ENCODE peak calls at places on chromosomes 16 and 17, in ten cellular contexts. X, S, O, N, R, Z, W, J, P and B are unnamed samples.

GRCh38 chr17:7248811-7249210 is 2.7 kb downstream of the CTDNEP1 start:
- DNase-seq in X (no peak), S (no peak), O (no peak), N (no peak), R (no peak), Z (no peak), W (no peak), J (no peak), P (no peak), B (no peak)

GRCh38 chr16:4309833-4310266 is 6.0 kb upstream of the GLIS2 start:
- DNase-seq in X (peak), S (peak), O (peak), N (peak), R (no peak), Z (peak), W (peak), J (peak), P (peak), B (peak)

GRCh38 chr17:57519199-57519598 is 225.9 kb downstream of the CCDC182 start:
- DNase-seq in X (no peak), S (no peak), O (peak), N (peak), R (no peak), Z (no peak), W (no peak), J (no peak), P (no peak), B (no peak)

GRCh38 chr16:557463-558297 is 2.5 kb upstream of the PRR35 start:
- DNase-seq in X (no peak), S (no peak), O (no peak), N (no peak), R (no peak), Z (no peak), W (no peak), J (no peak), P (no peak), B (no peak)

GRCh38 chr16:63776034-63776433 is 1345.8 kb downstream of the CDH11 start:
- DNase-seq in X (no peak), S (no peak), O (no peak), N (no peak), R (no peak), Z (no peak), W (no peak), J (no peak), P (no peak), B (no peak)

GRCh38 chr16:11670171-11671131 is 2.2 kb downstream of the SNN start:
- DNase-seq in X (no peak), S (no peak), O (no peak), N (no peak), R (no peak), Z (no peak), W (no peak), J (no peak), P (no peak), B (no peak)

GRCh38 chr17:44687752-44688151 is 1.8 kb downstream of the CCDC43 start:
- DNase-seq in X (no peak), S (no peak), O (no peak), N (no peak), R (no peak), Z (no peak), W (no peak), J (no peak), P (no peak), B (no peak)

GRCh38 chr16:73166394-73166971 is 118.6 kb upstream of the ZFHX3 start:
- DNase-seq in X (no peak), S (no peak), O (peak), N (no peak), R (peak), Z (no peak), W (no peak), J (no peak), P (no peak), B (no peak)

GRCh38 chr17:74610108-74610507 is 13.4 kb downstream of the CD300E start:
- DNase-seq in X (no peak), S (no peak), O (no peak), N (no peak), R (no peak), Z (no peak), W (no peak), J (no peak), P (no peak), B (no peak)

GRCh38 chr17:356671-357434 is 4.2 kb upstream of the RPH3AL start:
- DNase-seq in X (no peak), S (no peak), O (no peak), N (no peak), R (no peak), Z (no peak), W (no peak), J (no peak), P (no peak), B (no peak)

GRCh38 chr17:4759776-4760236 is 11.9 kb upstream of the TM4SF5 start:
- DNase-seq in X (no peak), S (no peak), O (no peak), N (no peak), R (no peak), Z (no peak), W (no peak), J (no peak), P (no peak), B (no peak)

GRCh38 chr16:28543072-28543471 is 4.3 kb upstream of the NUPR1 start:
- DNase-seq in X (peak), S (no peak), O (no peak), N (no peak), R (no peak), Z (no peak), W (no peak), J (no peak), P (no peak), B (no peak)

GRCh38 chr17:7315570-7316243 is 547 bp upstream of the GPS2 start:
- DNase-seq in X (no peak), S (no peak), O (no peak), N (no peak), R (no peak), Z (no peak), W (no peak), J (no peak), P (no peak), B (no peak)

GRCh38 chr16:48622456-48623303 is 12.7 kb upstream of the N4BP1 start:
- DNase-seq in X (no peak), S (no peak), O (no peak), N (no peak), R (no peak), Z (no peak), W (no peak), J (no peak), P (no peak), B (no peak)

GRCh38 chr17:48994548-48995331 is 2.4 kb upstream of the IGF2BP1 start:
- DNase-seq in X (no peak), S (no peak), O (no peak), N (no peak), R (no peak), Z (no peak), W (no peak), J (no peak), P (no peak), B (no peak)

GRCh38 chr16:57544129-57544653 is 1.7 kb downstream of the ADGRG5 start:
- DNase-seq in X (peak), S (no peak), O (peak), N (no peak), R (peak), Z (no peak), W (no peak), J (no peak), P (no peak), B (no peak)

GRCh38 chr17:628507-628941 is 86.1 kb downstream of the VPS53 start:
- DNase-seq in X (no peak), S (no peak), O (peak), N (no peak), R (peak), Z (no peak), W (no peak), J (no peak), P (no peak), B (no peak)

GRCh38 chr17:64707077-64707591 is 45.0 kb upstream of the SMURF2 start:
- DNase-seq in X (peak), S (peak), O (peak), N (peak), R (peak), Z (peak), W (peak), J (no peak), P (peak), B (no peak)

GRCh38 chr17:39946551-39947330 is 16.1 kb upstream of the GSDMA start:
- DNase-seq in X (no peak), S (no peak), O (no peak), N (no peak), R (no peak), Z (no peak), W (no peak), J (no peak), P (no peak), B (no peak)

GRCh38 chr17:45722161-45722560 is 62.0 kb upstream of the CRHR1 start:
- DNase-seq in X (no peak), S (no peak), O (peak), N (no peak), R (no peak), Z (no peak), W (no peak), J (peak), P (no peak), B (no peak)

GRCh38 chr16:49503242-49504022 is 129.8 kb downstream of the C16orf78 start:
- DNase-seq in X (no peak), S (no peak), O (no peak), N (no peak), R (no peak), Z (no peak), W (no peak), J (no peak), P (no peak), B (no peak)

GRCh38 chr17:1315891-1316403 is 36.5 kb downstream of the TRARG1 start:
- DNase-seq in X (no peak), S (peak), O (no peak), N (no peak), R (no peak), Z (no peak), W (peak), J (no peak), P (no peak), B (no peak)

GRCh38 chr17:2177235-2177811 is 122.4 kb downstream of the HIC1 start:
- DNase-seq in X (no peak), S (no peak), O (no peak), N (no peak), R (no peak), Z (no peak), W (no peak), J (no peak), P (no peak), B (no peak)

GRCh38 chr16:24993722-24994686 is 21.2 kb downstream of the ARHGAP17 start:
- DNase-seq in X (no peak), S (no peak), O (peak), N (peak), R (no peak), Z (peak), W (no peak), J (no peak), P (peak), B (no peak)

GRCh38 chr17:27984816-27985215 is 57.7 kb upstream of the NLK start:
- DNase-seq in X (no peak), S (peak), O (no peak), N (no peak), R (no peak), Z (no peak), W (peak), J (no peak), P (no peak), B (no peak)

GRCh38 chr17:28133562-28133970 is 91.1 kb downstream of the NLK start:
- DNase-seq in X (no peak), S (no peak), O (peak), N (no peak), R (no peak), Z (peak), W (no peak), J (no peak), P (peak), B (no peak)

GRCh38 chr17:19470529-19471261 is 59.7 kb downstream of the RNF112 start:
- DNase-seq in X (peak), S (peak), O (no peak), N (peak), R (peak), Z (no peak), W (peak), J (no peak), P (no peak), B (no peak)

GRCh38 chr16:6105115-6105514 is 1007.5 kb upstream of the EEF2KMT start:
- DNase-seq in X (no peak), S (no peak), O (peak), N (no peak), R (no peak), Z (no peak), W (no peak), J (no peak), P (no peak), B (no peak)
- TF ChIP-seq CTCF in X (no peak), S (no peak), O (no peak), N (no peak), R (no peak), Z (no peak), W (no peak), J (no peak), P (peak), B (no peak)

DNA sequence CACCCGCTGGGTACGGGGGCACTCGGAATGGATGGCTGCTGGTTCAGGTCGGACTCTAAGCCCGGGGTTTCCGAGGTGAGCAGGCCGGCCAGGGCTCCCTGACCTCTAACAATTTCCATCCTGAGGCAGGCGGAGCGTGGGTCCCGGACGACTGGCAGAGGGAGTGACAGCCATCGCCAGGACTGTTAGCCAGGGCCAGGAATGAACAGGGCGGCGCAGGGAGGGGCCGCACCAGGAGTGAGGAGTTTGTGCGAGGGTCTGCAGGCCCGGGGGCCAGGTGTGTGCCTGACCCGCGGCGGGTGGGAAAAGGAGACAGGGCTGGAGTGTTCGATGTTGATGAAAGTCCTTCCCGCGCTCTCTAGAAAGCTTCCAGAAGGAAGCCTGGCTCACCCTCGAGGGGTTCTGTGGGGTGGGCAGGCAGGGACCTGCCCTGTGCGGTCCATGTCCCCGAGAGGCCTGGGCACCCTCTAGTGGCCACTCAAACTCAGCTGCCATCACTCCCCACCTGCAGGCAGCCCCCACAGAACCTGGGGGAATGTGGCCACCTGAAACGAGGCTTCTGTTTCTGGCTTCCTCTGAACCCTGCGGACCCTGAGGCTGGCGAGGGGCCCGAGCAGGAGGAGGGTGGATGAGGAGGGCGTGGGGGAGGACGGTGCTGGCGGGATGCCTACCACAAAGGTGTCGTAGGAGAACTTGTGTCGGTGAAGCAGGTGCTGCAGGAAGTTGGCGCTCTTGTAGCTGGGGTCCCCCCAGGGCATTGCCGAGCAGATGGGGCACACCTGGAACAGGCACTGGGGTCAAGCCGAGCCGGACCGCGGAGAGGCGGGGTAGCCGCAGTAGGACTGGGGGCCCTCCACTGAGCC is 8.1 kb downstream of the RNF166 start:
- DNase-seq in X (no peak), S (no peak), O (no peak), N (no peak), R (no peak), Z (no peak), W (no peak), J (no peak), P (no peak), B (no peak)
- TF ChIP-seq CTCF in X (peak), S (peak), O (no peak), N (peak), R (no peak), Z (peak), W (peak), J (peak), P (peak), B (peak)

GRCh38 chr16:3087243-3087791 is 11.8 kb downstream of the ZSCAN10 start:
- DNase-seq in X (no peak), S (peak), O (no peak), N (no peak), R (no peak), Z (peak), W (no peak), J (peak), P (no peak), B (no peak)
- TF ChIP-seq CTCF in X (peak), S (no peak), O (no peak), N (peak), R (no peak), Z (peak), W (peak), J (no peak), P (peak), B (peak)

GRCh38 chr16:31016018-31016417 is 5.6 kb upstream of the STX1B start:
- DNase-seq in X (no peak), S (no peak), O (no peak), N (no peak), R (no peak), Z (no peak), W (no peak), J (no peak), P (no peak), B (no peak)
- TF ChIP-seq CTCF in X (no peak), S (no peak), O (no peak), N (no peak), R (no peak), Z (no peak), W (no peak), J (no peak), P (no peak), B (no peak)

GRCh38 chr17:6084226-6085161 is 14.3 kb downstream of the WSCD1 start:
- DNase-seq in X (no peak), S (no peak), O (no peak), N (no peak), R (no peak), Z (no peak), W (peak), J (peak), P (peak), B (no peak)
- TF ChIP-seq CTCF in X (no peak), S (no peak), O (no peak), N (no peak), R (no peak), Z (no peak), W (no peak), J (no peak), P (no peak), B (no peak)

GRCh38 chr16:80803341-80804060 is 897 bp downstream of the CDYL2 start:
- DNase-seq in X (peak), S (peak), O (peak), N (no peak), R (no peak), Z (peak), W (peak), J (peak), P (no peak), B (peak)
- TF ChIP-seq CTCF in X (peak), S (peak), O (peak), N (peak), R (no peak), Z (peak), W (no peak), J (peak), P (peak), B (peak)

GRCh38 chr17:50050431-50051032 is 5.4 kb upstream of the ITGA3 start:
- DNase-seq in X (no peak), S (no peak), O (no peak), N (no peak), R (no peak), Z (no peak), W (no peak), J (no peak), P (no peak), B (no peak)
- TF ChIP-seq CTCF in X (no peak), S (no peak), O (no peak), N (no peak), R (no peak), Z (no peak), W (no peak), J (no peak), P (no peak), B (no peak)

DNA sequence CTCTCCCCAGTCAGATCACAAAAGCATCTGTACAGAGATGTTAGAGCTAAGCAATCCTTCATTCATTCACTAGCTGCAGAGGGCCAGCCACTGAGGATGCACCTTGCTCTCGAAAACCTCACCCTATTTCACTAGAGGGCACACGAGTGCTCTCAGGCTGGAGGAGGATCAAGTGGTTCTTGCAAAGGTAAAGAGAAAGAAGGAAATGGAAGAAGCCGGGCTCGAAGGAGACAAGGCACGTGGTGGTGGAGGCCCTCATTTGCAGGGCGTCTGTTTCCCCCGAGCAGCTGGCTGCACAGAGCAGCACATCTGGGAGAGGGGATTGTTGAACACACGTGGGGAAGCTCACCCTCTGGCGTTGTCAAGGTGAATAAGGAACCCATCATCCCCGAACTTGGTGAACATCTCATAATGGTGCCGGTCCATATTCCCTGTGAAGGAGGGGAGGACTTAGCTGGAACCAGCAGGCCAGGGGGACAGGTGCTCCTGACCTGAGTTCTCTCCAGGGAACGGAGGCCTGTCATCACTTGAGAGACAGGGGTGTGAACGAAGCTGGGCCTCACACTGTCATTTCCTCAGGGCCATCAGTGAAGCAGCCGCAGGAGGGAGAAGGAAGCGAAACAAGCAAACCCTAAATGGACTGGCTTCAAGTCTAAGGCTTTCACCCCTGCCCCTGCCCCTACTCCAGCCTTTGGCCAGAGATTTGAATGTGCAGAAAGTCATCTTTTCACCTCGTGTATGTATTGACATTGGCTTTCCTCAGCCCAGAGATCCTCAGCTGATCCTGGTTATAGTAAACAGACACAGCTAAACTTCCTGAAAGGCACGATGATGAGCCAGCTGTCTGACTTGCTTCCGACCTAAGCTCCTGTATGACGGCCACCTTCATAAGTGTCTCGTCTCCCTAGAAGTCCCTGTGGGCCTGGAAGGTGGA is 27.6 kb downstream of the PRKAR1A start:
- DNase-seq in X (peak), S (no peak), O (no peak), N (no peak), R (peak), Z (peak), W (no peak), J (no peak), P (no peak), B (no peak)
- TF ChIP-seq CTCF in X (no peak), S (peak), O (peak), N (peak), R (peak), Z (peak), W (no peak), J (no peak), P (peak), B (peak)